ENCODE peak calls at places on chromosomes 2 and 18, in four cellular contexts. A, O, F and U are unnamed samples.
A peak's percentile ranks its signal among the peaks of the same experiment; 100 is the strongest.

GRCh38 chr2:195563857-195564512 is 93.0 kb upstream of the SLC39A10 start:
- DNase-seq in A (no peak), O (no peak), F (no peak), U (no peak)

GRCh38 chr2:1052671-1053270 is 102.1 kb downstream of the SNTG2 start:
- DNase-seq in A (no peak), O (no peak), F (no peak), U (no peak)

GRCh38 chr2:236720974-236721600 is 151.5 kb downstream of the ACKR3 start:
- DNase-seq in A (no peak), F (no peak), O (no peak), U (no peak)

GRCh38 chr18:34764451-34764850 is 54.4 kb downstream of the DTNA start:
- DNase-seq in O (no peak), F (no peak), A (no peak), U (no peak)

GRCh38 chr2:34498561-34498960 is 899.5 kb upstream of the FAM98A start:
- DNase-seq in F (no peak), A (no peak), O (no peak), U (no peak)

GRCh38 chr2:24385366-24385765 is 25.0 kb upstream of the ITSN2 start:
- DNase-seq in O (no peak), A (no peak), F (no peak), U (no peak)

GRCh38 chr18:43661570-43661969 is 384.3 kb upstream of the SYT4 start:
- DNase-seq in F (no peak), O (no peak), A (peak; percentile 19), U (no peak)

GRCh38 chr2:207165121-207166038 is at the start of gene KLF7:
- DNase-seq in O (peak; percentile 45), A (no peak), F (no peak), U (peak; percentile 54)

GRCh38 chr2:55051026-55051866 is 995 bp upstream of the RTN4 start:
- DNase-seq in F (peak; percentile 74), O (peak; percentile 55), A (peak; percentile 39), U (no peak)

GRCh38 chr18:8703181-8703638 is 2.1 kb upstream of the MTCL1 start:
- DNase-seq in F (no peak), A (no peak), O (no peak), U (peak; percentile 8)

GRCh38 chr18:45636110-45636509 is 20.8 kb downstream of the SLC14A2 start:
- DNase-seq in F (no peak), O (no peak), A (no peak), U (no peak)

GRCh38 chr18:46167971-46168370 is 63.8 kb downstream of the HAUS1 start:
- DNase-seq in F (no peak), A (no peak), O (peak; percentile 63), U (peak; percentile 76)

GRCh38 chr2:9473985-9474360 is 378 bp upstream of the IAH1 start:
- DNase-seq in O (peak; percentile 70), A (no peak), F (no peak), U (peak; percentile 91)

GRCh38 chr18:79424880-79425572 is 29.3 kb downstream of the NFATC1 start:
- DNase-seq in O (no peak), F (no peak), A (no peak), U (peak; percentile 58)

GRCh38 chr18:111292-112014 is 46.9 kb upstream of the USP14 start:
- DNase-seq in A (peak; percentile 19), O (peak; percentile 68), F (no peak), U (peak; percentile 69)

GRCh38 chr2:179304424-179304823 is 39.8 kb upstream of the SESTD1 start:
- DNase-seq in F (no peak), A (no peak), O (no peak), U (no peak)

GRCh38 chr18:35775887-35776286 is 194.3 kb downstream of the GALNT1 start:
- DNase-seq in O (no peak), F (no peak), A (no peak), U (no peak)

GRCh38 chr2:58515827-58516574 is 274.9 kb upstream of the FANCL start:
- DNase-seq in F (no peak), A (no peak), O (no peak), U (no peak)

GRCh38 chr2:43149482-43150107 is 76.8 kb downstream of the ZFP36L2 start:
- DNase-seq in F (no peak), O (no peak), A (no peak), U (no peak)

GRCh38 chr18:3262234-3263171 is 570 bp downstream of the MYL12B start:
- DNase-seq in F (no peak), A (no peak), O (no peak), U (peak; percentile 91)

GRCh38 chr2:217142649-217143266 is 282.9 kb upstream of the TNP1 start:
- DNase-seq in F (no peak), A (peak; percentile 10), O (peak; percentile 10), U (no peak)

GRCh38 chr2:156800065-156800556 is 363.9 kb downstream of the GPD2 start:
- DNase-seq in O (no peak), A (no peak), F (no peak), U (no peak)

GRCh38 chr2:71694501-71695234 is 241.3 kb downstream of the DYSF start:
- DNase-seq in A (no peak), F (no peak), O (no peak), U (no peak)

GRCh38 chr2:100884145-100884621 is 64.2 kb downstream of the NPAS2 start:
- DNase-seq in F (no peak), A (no peak), O (no peak), U (no peak)

GRCh38 chr18:7565677-7566076 is 1.4 kb upstream of the PTPRM start:
- DNase-seq in F (no peak), O (no peak), A (no peak), U (no peak)

GRCh38 chr2:195520671-195521155 is 136.3 kb upstream of the SLC39A10 start:
- DNase-seq in F (no peak), A (no peak), O (no peak), U (no peak)

GRCh38 chr2:111669928-111670695 is 213.9 kb downstream of the ANAPC1 start:
- DNase-seq in A (no peak), O (no peak), F (no peak), U (no peak)

GRCh38 chr2:104944495-104944894 is 90.6 kb downstream of the POU3F3 start:
- DNase-seq in F (no peak), O (no peak), A (no peak), U (no peak)

GRCh38 chr2:222105046-222105445 is 193.8 kb downstream of the PAX3 start:
- DNase-seq in A (no peak), O (no peak), F (no peak), U (no peak)

GRCh38 chr2:230684222-230685164 is 28.1 kb upstream of the CAB39 start:
- DNase-seq in F (no peak), A (no peak), O (peak; percentile 59), U (no peak)

GRCh38 chr2:69961496-69961895 is at the start of gene ASPRV1:
- DNase-seq in A (no peak), F (no peak), O (no peak), U (no peak)

GRCh38 chr2:12697617-12698016 is 19.1 kb upstream of the TRIB2 start:
- DNase-seq in A (no peak), F (no peak), O (no peak), U (no peak)

GRCh38 chr2:11980809-11981208 is 234.4 kb downstream of the LPIN1 start:
- DNase-seq in F (no peak), A (no peak), O (no peak), U (no peak)

GRCh38 chr2:8615252-8616083 is 66.4 kb upstream of the ID2 start:
- DNase-seq in F (no peak), A (no peak), O (no peak), U (no peak)

GRCh38 chr2:54664238-54664786 is 59.1 kb upstream of the EML6 start:
- DNase-seq in F (no peak), O (no peak), A (no peak), U (no peak)

GRCh38 chr2:230903251-230904150 is 21.5 kb downstream of the GPR55 start:
- DNase-seq in F (no peak), O (peak; percentile 7), A (no peak), U (no peak)

GRCh38 chr2:54899576-54900200 is 150.6 kb downstream of the RTN4 start:
- DNase-seq in O (no peak), A (no peak), F (no peak), U (no peak)

GRCh38 chr18:25464211-25464610 is 112.2 kb upstream of the ZNF521 start:
- DNase-seq in O (no peak), A (no peak), F (no peak), U (no peak)

DNA sequence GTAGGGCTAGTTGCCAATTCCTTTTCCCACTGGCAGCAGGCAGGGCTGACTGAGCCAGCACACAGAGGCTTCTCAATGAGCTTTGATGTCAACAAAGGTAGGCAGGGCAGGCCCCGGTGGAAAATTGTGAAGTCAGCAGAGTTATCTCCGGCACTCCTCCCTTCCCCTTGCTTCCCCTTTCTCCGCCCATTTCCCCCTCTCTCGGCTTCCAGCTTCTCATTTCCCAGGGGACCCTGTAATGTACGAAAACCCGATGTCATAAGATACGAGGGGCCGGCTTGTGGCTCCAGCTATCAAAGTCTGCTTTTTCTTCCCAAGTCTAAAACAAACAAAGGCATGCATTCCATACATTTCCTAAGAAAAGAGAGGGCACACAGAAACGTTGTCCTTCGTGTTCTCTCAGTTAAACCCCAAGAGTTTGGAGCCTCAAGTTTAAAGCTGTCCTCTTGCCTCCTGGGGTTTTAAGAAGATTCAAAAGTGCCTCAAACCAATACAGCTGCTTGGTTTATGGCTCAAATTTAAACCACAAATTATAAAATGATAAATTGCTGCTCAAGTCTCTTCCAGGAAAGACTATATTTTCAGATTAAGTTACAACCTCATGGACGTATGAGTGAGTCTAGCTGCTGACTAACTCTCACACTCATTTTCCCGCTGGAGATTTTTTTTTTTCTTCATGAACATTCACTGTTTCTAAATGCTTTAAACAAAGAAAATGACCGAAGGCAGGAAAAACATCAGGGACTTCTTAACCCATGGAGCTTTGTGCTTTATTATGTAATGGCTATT is 27.3 kb upstream of the EML4 start:
- DNase-seq in F (peak; percentile 49), O (peak; percentile 62), A (no peak), U (peak; percentile 78)
- TF ChIP-seq EP300 in F (peak; percentile 16), O (no peak), A (no peak), U (no peak)

GRCh38 chr2:20496477-20496876 is 49.6 kb downstream of the RHOB start:
- DNase-seq in O (no peak), A (no peak), F (no peak), U (no peak)
- TF ChIP-seq EP300 in O (no peak), A (no peak), F (no peak), U (no peak)

DNA sequence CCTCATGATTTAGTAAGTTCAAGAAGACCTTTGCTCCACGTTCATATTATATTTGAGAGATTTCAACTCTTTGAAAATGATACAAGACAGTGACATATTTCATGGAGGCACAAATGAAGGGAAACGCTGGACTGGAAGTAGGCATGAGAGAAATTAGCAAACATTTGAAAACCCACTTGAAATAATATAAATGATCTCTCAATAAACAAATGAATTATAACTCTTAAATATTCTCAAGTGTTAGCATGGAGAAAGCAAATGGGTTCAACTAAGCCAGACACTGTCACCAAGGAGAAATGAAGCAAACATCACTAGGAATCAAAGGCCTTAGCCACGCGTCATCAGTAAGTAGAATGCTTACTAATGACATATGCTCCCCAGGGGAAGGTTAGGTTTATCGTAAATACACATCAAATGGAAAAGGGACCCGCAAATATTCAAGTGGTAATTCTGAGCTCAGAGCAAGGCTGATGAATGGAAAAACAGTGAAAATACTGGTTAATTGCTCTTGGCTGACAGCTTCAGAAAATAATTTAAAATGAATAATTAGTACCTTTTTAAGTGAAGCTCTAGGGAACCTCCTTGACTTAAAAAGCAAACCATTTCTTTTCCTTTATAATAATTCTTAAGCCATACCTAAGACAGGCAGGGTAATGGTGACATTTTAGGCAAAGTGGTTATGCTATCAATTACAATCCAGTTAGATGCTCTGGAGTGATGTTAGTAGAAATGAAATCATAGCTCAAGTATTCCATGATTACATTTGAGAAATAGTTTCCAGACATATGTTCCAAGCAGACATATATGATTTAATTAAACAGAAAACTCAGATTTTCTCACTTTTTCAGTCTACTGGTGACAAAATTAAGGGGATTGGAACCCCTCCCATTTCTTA is 101.5 kb downstream of the ALPK2 start:
- DNase-seq in O (no peak), F (no peak), A (no peak), U (no peak)
- TF ChIP-seq EP300 in O (no peak), F (no peak), A (no peak), U (no peak)

GRCh38 chr2:240858871-240859270 is 9.8 kb upstream of the AGXT start:
- DNase-seq in F (no peak), O (no peak), A (no peak), U (no peak)
- TF ChIP-seq EP300 in F (no peak), O (no peak), A (no peak), U (no peak)